ENCODE peak calls at places on chromosomes 7 and 10, in seven cellular contexts. One of them, this sample, is unnamed. For H3K36me3, the result is how much of the 10 kb centered on the place peaks cover.

GRCh38 chr10:132292972-132293415 is 14.8 kb downstream of the STK32C start:
- DNase-seq in SJSA1: no peak
- DNase-seq in esophagus squamous epithelium: no peak
- DNase-seq in pancreas: no peak
- DNase-seq in endothelial cell of umbilical vein: no peak
- DNase-seq in tibial nerve: no peak
- DNase-seq in Peyer's patch: no peak
- DNase-seq in this sample: no peak

GRCh38 chr7:152382244-152382643 is 53.6 kb downstream of the KMT2C start:
- DNase-seq in pancreas: no peak
- DNase-seq in endothelial cell of umbilical vein: no peak
- DNase-seq in esophagus squamous epithelium: no peak
- DNase-seq in Peyer's patch: no peak
- DNase-seq in SJSA1: no peak
- DNase-seq in tibial nerve: no peak
- DNase-seq in this sample: no peak

GRCh38 chr10:90394306-90394705 is 463.5 kb downstream of the HTR7 start:
- DNase-seq in tibial nerve: no peak
- DNase-seq in Peyer's patch: no peak
- DNase-seq in pancreas: no peak
- DNase-seq in esophagus squamous epithelium: no peak
- DNase-seq in SJSA1: no peak
- DNase-seq in endothelial cell of umbilical vein: no peak
- DNase-seq in this sample: no peak

GRCh38 chr10:13685885-13686284 is 99.1 kb downstream of the PRPF18 start:
- DNase-seq in pancreas: no peak
- DNase-seq in Peyer's patch: no peak
- DNase-seq in SJSA1: peak
- DNase-seq in tibial nerve: no peak
- DNase-seq in esophagus squamous epithelium: no peak
- DNase-seq in endothelial cell of umbilical vein: no peak
- DNase-seq in this sample: no peak

GRCh38 chr7:140230517-140230861 is 53.7 kb upstream of the KDM7A start:
- DNase-seq in pancreas: peak
- DNase-seq in endothelial cell of umbilical vein: no peak
- DNase-seq in tibial nerve: no peak
- DNase-seq in Peyer's patch: peak
- DNase-seq in esophagus squamous epithelium: peak
- DNase-seq in SJSA1: no peak
- DNase-seq in this sample: peak

GRCh38 chr7:135508853-135509588 is 881 bp downstream of the CNOT4 start:
- DNase-seq in tibial nerve: peak
- DNase-seq in Peyer's patch: no peak
- DNase-seq in pancreas: peak
- DNase-seq in SJSA1: peak
- DNase-seq in esophagus squamous epithelium: no peak
- DNase-seq in endothelial cell of umbilical vein: peak
- DNase-seq in this sample: peak

GRCh38 chr10:28986117-28986792 is 302.6 kb upstream of the LYZL1 start:
- DNase-seq in Peyer's patch: no peak
- DNase-seq in tibial nerve: no peak
- DNase-seq in SJSA1: peak
- DNase-seq in esophagus squamous epithelium: no peak
- DNase-seq in pancreas: no peak
- DNase-seq in endothelial cell of umbilical vein: no peak
- DNase-seq in this sample: no peak

GRCh38 chr7:78529392-78529791 is 730.8 kb downstream of the PHTF2 start:
- DNase-seq in pancreas: no peak
- DNase-seq in SJSA1: no peak
- DNase-seq in endothelial cell of umbilical vein: no peak
- DNase-seq in esophagus squamous epithelium: no peak
- DNase-seq in Peyer's patch: no peak
- DNase-seq in tibial nerve: no peak
- DNase-seq in this sample: no peak

GRCh38 chr10:68561804-68562649 is 1.9 kb downstream of the TET1 start:
- DNase-seq in endothelial cell of umbilical vein: no peak
- DNase-seq in Peyer's patch: no peak
- DNase-seq in tibial nerve: peak
- DNase-seq in SJSA1: no peak
- DNase-seq in pancreas: no peak
- DNase-seq in esophagus squamous epithelium: no peak
- DNase-seq in this sample: no peak

GRCh38 chr7:79709574-79710409 is 256.3 kb upstream of the MAGI2 start:
- DNase-seq in pancreas: no peak
- DNase-seq in endothelial cell of umbilical vein: peak
- DNase-seq in tibial nerve: no peak
- DNase-seq in Peyer's patch: no peak
- DNase-seq in esophagus squamous epithelium: no peak
- DNase-seq in SJSA1: no peak
- DNase-seq in this sample: no peak

GRCh38 chr7:24729365-24730017 is 27.8 kb downstream of the GSDME start:
- DNase-seq in Peyer's patch: peak
- DNase-seq in tibial nerve: no peak
- DNase-seq in SJSA1: no peak
- DNase-seq in pancreas: no peak
- DNase-seq in esophagus squamous epithelium: no peak
- DNase-seq in endothelial cell of umbilical vein: peak
- DNase-seq in this sample: no peak

GRCh38 chr10:102658802-102659201 is 14.5 kb downstream of the TRIM8 start:
- DNase-seq in SJSA1: no peak
- DNase-seq in Peyer's patch: no peak
- DNase-seq in tibial nerve: no peak
- DNase-seq in esophagus squamous epithelium: no peak
- DNase-seq in endothelial cell of umbilical vein: no peak
- DNase-seq in pancreas: no peak
- DNase-seq in this sample: no peak

GRCh38 chr10:47456794-47457527 is 27.0 kb downstream of the ANXA8 start:
- DNase-seq in pancreas: no peak
- DNase-seq in esophagus squamous epithelium: no peak
- DNase-seq in endothelial cell of umbilical vein: no peak
- DNase-seq in Peyer's patch: no peak
- DNase-seq in tibial nerve: no peak
- DNase-seq in SJSA1: no peak
- DNase-seq in this sample: no peak

GRCh38 chr10:113499066-113499465 is 53.8 kb upstream of the HABP2 start:
- DNase-seq in tibial nerve: no peak
- DNase-seq in pancreas: no peak
- DNase-seq in endothelial cell of umbilical vein: no peak
- DNase-seq in Peyer's patch: no peak
- DNase-seq in SJSA1: no peak
- DNase-seq in esophagus squamous epithelium: no peak
- DNase-seq in this sample: no peak

GRCh38 chr7:72391821-72392377 is 20.2 kb downstream of the CALN1 start:
- DNase-seq in pancreas: no peak
- DNase-seq in Peyer's patch: no peak
- DNase-seq in tibial nerve: no peak
- DNase-seq in SJSA1: no peak
- DNase-seq in endothelial cell of umbilical vein: no peak
- DNase-seq in esophagus squamous epithelium: no peak
- DNase-seq in this sample: no peak

GRCh38 chr10:106515206-106515790 is 649.2 kb downstream of the SORCS1 start:
- DNase-seq in endothelial cell of umbilical vein: no peak
- DNase-seq in tibial nerve: no peak
- DNase-seq in pancreas: no peak
- DNase-seq in SJSA1: no peak
- DNase-seq in esophagus squamous epithelium: no peak
- DNase-seq in Peyer's patch: no peak
- DNase-seq in this sample: no peak

GRCh38 chr10:112471878-112472487 is 25.0 kb downstream of the VTI1A start:
- DNase-seq in Peyer's patch: no peak
- DNase-seq in esophagus squamous epithelium: no peak
- DNase-seq in tibial nerve: no peak
- DNase-seq in pancreas: no peak
- DNase-seq in SJSA1: peak
- DNase-seq in endothelial cell of umbilical vein: peak
- DNase-seq in this sample: no peak

GRCh38 chr7:49577576-49577975 is 195.9 kb upstream of the VWC2 start:
- DNase-seq in tibial nerve: no peak
- DNase-seq in esophagus squamous epithelium: no peak
- DNase-seq in Peyer's patch: no peak
- DNase-seq in endothelial cell of umbilical vein: no peak
- DNase-seq in SJSA1: no peak
- DNase-seq in pancreas: no peak
- DNase-seq in this sample: no peak

GRCh38 chr10:21727452-21728168 is 193.6 kb downstream of the MLLT10 start:
- DNase-seq in tibial nerve: no peak
- DNase-seq in esophagus squamous epithelium: no peak
- DNase-seq in Peyer's patch: no peak
- DNase-seq in SJSA1: no peak
- DNase-seq in pancreas: no peak
- DNase-seq in endothelial cell of umbilical vein: peak
- DNase-seq in this sample: no peak

GRCh38 chr7:96311967-96312366 is 9.9 kb downstream of the SLC25A13 start:
- DNase-seq in pancreas: peak
- DNase-seq in Peyer's patch: no peak
- DNase-seq in tibial nerve: peak
- DNase-seq in SJSA1: no peak
- DNase-seq in endothelial cell of umbilical vein: no peak
- DNase-seq in esophagus squamous epithelium: no peak
- DNase-seq in this sample: no peak

GRCh38 chr7:127486654-127487053 is 94.1 kb upstream of the ZNF800 start:
- DNase-seq in SJSA1: no peak
- DNase-seq in esophagus squamous epithelium: no peak
- DNase-seq in tibial nerve: no peak
- DNase-seq in endothelial cell of umbilical vein: no peak
- DNase-seq in Peyer's patch: no peak
- DNase-seq in pancreas: no peak
- DNase-seq in this sample: no peak

GRCh38 chr7:29102554-29103151 is 43.7 kb downstream of the CPVL start:
- DNase-seq in Peyer's patch: peak
- DNase-seq in esophagus squamous epithelium: no peak
- DNase-seq in endothelial cell of umbilical vein: peak
- DNase-seq in SJSA1: peak
- DNase-seq in tibial nerve: peak
- DNase-seq in pancreas: peak
- DNase-seq in this sample: no peak

GRCh38 chr10:122427280-122427679 is 27.2 kb upstream of the ARMS2 start:
- DNase-seq in pancreas: no peak
- DNase-seq in Peyer's patch: no peak
- DNase-seq in esophagus squamous epithelium: no peak
- DNase-seq in SJSA1: no peak
- DNase-seq in endothelial cell of umbilical vein: no peak
- DNase-seq in tibial nerve: no peak
- DNase-seq in this sample: no peak
- H3K36me3 ChIP-seq in pancreas: under half
- H3K36me3 ChIP-seq in Peyer's patch: under half
- H3K36me3 ChIP-seq in esophagus squamous epithelium: under half
- H3K36me3 ChIP-seq in SJSA1: under half
- H3K36me3 ChIP-seq in endothelial cell of umbilical vein: under half
- H3K36me3 ChIP-seq in tibial nerve: under half
- H3K36me3 ChIP-seq in this sample: under half

DNA sequence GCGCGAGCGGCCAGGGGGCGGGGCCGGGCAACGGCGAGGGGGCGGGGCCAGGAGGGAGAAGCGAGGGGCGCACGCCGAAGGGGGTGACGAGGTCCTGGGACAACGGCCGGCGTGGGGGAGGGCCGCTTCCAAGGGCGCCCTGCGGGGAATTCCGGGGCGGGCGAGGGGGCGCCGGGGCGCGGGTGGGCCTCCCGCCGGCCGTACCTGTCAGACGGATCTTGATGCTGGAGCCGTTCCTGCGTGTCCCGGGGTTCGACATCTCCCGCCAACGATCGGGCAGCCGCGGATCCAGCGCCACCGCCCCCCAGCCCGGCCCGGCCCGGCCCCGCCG is 421 bp downstream of the SMURF1 start:
- DNase-seq in SJSA1: no peak
- DNase-seq in Peyer's patch: no peak
- DNase-seq in endothelial cell of umbilical vein: no peak
- DNase-seq in esophagus squamous epithelium: no peak
- DNase-seq in pancreas: no peak
- DNase-seq in tibial nerve: no peak
- DNase-seq in this sample: no peak
- H3K4me3 ChIP-seq in SJSA1: peak
- H3K4me3 ChIP-seq in Peyer's patch: peak
- H3K4me3 ChIP-seq in endothelial cell of umbilical vein: peak
- H3K4me3 ChIP-seq in esophagus squamous epithelium: peak
- H3K4me3 ChIP-seq in pancreas: peak
- H3K4me3 ChIP-seq in tibial nerve: peak
- H3K4me3 ChIP-seq in this sample: peak

GRCh38 chr7:155059703-155060102 is 10.4 kb upstream of the HTR5A start:
- DNase-seq in Peyer's patch: no peak
- DNase-seq in esophagus squamous epithelium: no peak
- DNase-seq in tibial nerve: no peak
- DNase-seq in SJSA1: no peak
- DNase-seq in pancreas: no peak
- DNase-seq in endothelial cell of umbilical vein: no peak
- DNase-seq in this sample: no peak

GRCh38 chr7:155066417-155066950 is 3.6 kb upstream of the HTR5A start:
- DNase-seq in pancreas: peak
- DNase-seq in SJSA1: no peak
- DNase-seq in tibial nerve: no peak
- DNase-seq in esophagus squamous epithelium: no peak
- DNase-seq in endothelial cell of umbilical vein: peak
- DNase-seq in Peyer's patch: no peak
- DNase-seq in this sample: no peak

GRCh38 chr7:155058861-155059355 is 11.2 kb upstream of the HTR5A start:
- DNase-seq in Peyer's patch: no peak
- DNase-seq in esophagus squamous epithelium: no peak
- DNase-seq in tibial nerve: no peak
- DNase-seq in SJSA1: no peak
- DNase-seq in endothelial cell of umbilical vein: no peak
- DNase-seq in pancreas: no peak
- DNase-seq in this sample: no peak

GRCh38 chr7:155062431-155062830 is 7.7 kb upstream of the HTR5A start:
- DNase-seq in endothelial cell of umbilical vein: no peak
- DNase-seq in SJSA1: no peak
- DNase-seq in tibial nerve: no peak
- DNase-seq in Peyer's patch: no peak
- DNase-seq in pancreas: no peak
- DNase-seq in esophagus squamous epithelium: no peak
- DNase-seq in this sample: no peak
- H3K27ac ChIP-seq in endothelial cell of umbilical vein: no peak
- H3K27ac ChIP-seq in SJSA1: no peak
- H3K27ac ChIP-seq in tibial nerve: no peak
- H3K27ac ChIP-seq in Peyer's patch: no peak
- H3K27ac ChIP-seq in pancreas: no peak
- H3K27ac ChIP-seq in esophagus squamous epithelium: no peak
- H3K27ac ChIP-seq in this sample: no peak

GRCh38 chr7:76351372-76351771 is 7.4 kb downstream of the YWHAG start:
- DNase-seq in Peyer's patch: no peak
- DNase-seq in SJSA1: no peak
- DNase-seq in pancreas: no peak
- DNase-seq in endothelial cell of umbilical vein: no peak
- DNase-seq in esophagus squamous epithelium: no peak
- DNase-seq in tibial nerve: no peak
- DNase-seq in this sample: no peak

GRCh38 chr7:76346778-76347177 is 12.0 kb downstream of the YWHAG start:
- DNase-seq in pancreas: no peak
- DNase-seq in Peyer's patch: no peak
- DNase-seq in endothelial cell of umbilical vein: peak
- DNase-seq in SJSA1: no peak
- DNase-seq in esophagus squamous epithelium: no peak
- DNase-seq in tibial nerve: no peak
- DNase-seq in this sample: no peak

GRCh38 chr7:76349313-76349885 is 9.4 kb downstream of the YWHAG start:
- DNase-seq in pancreas: no peak
- DNase-seq in esophagus squamous epithelium: no peak
- DNase-seq in Peyer's patch: no peak
- DNase-seq in SJSA1: no peak
- DNase-seq in endothelial cell of umbilical vein: no peak
- DNase-seq in tibial nerve: no peak
- DNase-seq in this sample: no peak

GRCh38 chr7:76346097-76346496 is 12.7 kb downstream of the YWHAG start:
- DNase-seq in pancreas: no peak
- DNase-seq in Peyer's patch: no peak
- DNase-seq in endothelial cell of umbilical vein: no peak
- DNase-seq in esophagus squamous epithelium: no peak
- DNase-seq in tibial nerve: no peak
- DNase-seq in SJSA1: no peak
- DNase-seq in this sample: no peak

GRCh38 chr7:76347710-76348109 is 11.1 kb downstream of the YWHAG start:
- DNase-seq in SJSA1: no peak
- DNase-seq in pancreas: no peak
- DNase-seq in esophagus squamous epithelium: no peak
- DNase-seq in tibial nerve: no peak
- DNase-seq in endothelial cell of umbilical vein: no peak
- DNase-seq in Peyer's patch: no peak
- DNase-seq in this sample: no peak
- H3K36me3 ChIP-seq in SJSA1: half or more
- H3K36me3 ChIP-seq in pancreas: under half
- H3K36me3 ChIP-seq in esophagus squamous epithelium: under half
- H3K36me3 ChIP-seq in tibial nerve: half or more
- H3K36me3 ChIP-seq in endothelial cell of umbilical vein: under half
- H3K36me3 ChIP-seq in Peyer's patch: under half
- H3K36me3 ChIP-seq in this sample: under half